ENCODE peak calls at places on chromosome 2, in nine cellular contexts. Y, C, A, F, P, U, I, V and H are unnamed samples.

GRCh38 chr2:71592181-71592711 is 138.9 kb downstream of the DYSF start:
- DNase-seq in Y (no peak), C (no peak), A (peak; percentile 17), F (no peak), P (no peak), U (peak; percentile 42), I (no peak), V (no peak), H (peak; percentile 92)

GRCh38 chr2:74497777-74498499 is 1.5 kb downstream of the LBX2 start:
- DNase-seq in Y (no peak), C (no peak), A (peak; percentile 81), F (no peak), P (no peak), U (no peak), I (no peak), V (no peak), H (no peak)

GRCh38 chr2:39264733-39265132 is 21.0 kb upstream of the CDKL4 start:
- DNase-seq in Y (no peak), C (no peak), A (no peak), F (no peak), P (no peak), U (no peak), I (no peak), V (no peak), H (no peak)

GRCh38 chr2:10971855-10972348 is 60.2 kb downstream of the KCNF1 start:
- DNase-seq in Y (no peak), C (no peak), A (peak; percentile 27), F (no peak), P (no peak), U (no peak), I (no peak), V (no peak), H (no peak)

GRCh38 chr2:100647709-100648108 is 84.9 kb downstream of the PDCL3 start:
- DNase-seq in Y (no peak), C (no peak), A (no peak), F (no peak), P (no peak), U (no peak), I (no peak), V (no peak), H (no peak)

GRCh38 chr2:53208815-53209214 is 558.8 kb upstream of the CHAC2 start:
- DNase-seq in Y (no peak), C (no peak), A (no peak), F (no peak), P (no peak), U (no peak), I (no peak), V (no peak), H (no peak)

GRCh38 chr2:235669983-235670962 is 176.4 kb downstream of the AGAP1 start:
- DNase-seq in Y (peak; percentile 76), C (no peak), A (peak; percentile 77), F (no peak), P (peak; percentile 81), U (peak; percentile 75), I (peak; percentile 32), V (peak; percentile 48), H (no peak)

GRCh38 chr2:227597993-227598392 is 700 bp upstream of the SCYGR2 start:
- DNase-seq in Y (peak; percentile 31), C (no peak), A (peak; percentile 46), F (no peak), P (no peak), U (no peak), I (no peak), V (no peak), H (no peak)

GRCh38 chr2:221606369-221606768 is 34.3 kb upstream of the EPHA4 start:
- DNase-seq in Y (no peak), C (no peak), A (no peak), F (no peak), P (no peak), U (peak; percentile 48), I (no peak), V (no peak), H (no peak)

GRCh38 chr2:138212434-138212833 is 248.2 kb downstream of the HNMT start:
- DNase-seq in Y (no peak), C (no peak), A (no peak), F (no peak), P (no peak), U (no peak), I (no peak), V (no peak), H (no peak)

GRCh38 chr2:42979416-42979869 is 187.1 kb upstream of the HAAO start:
- DNase-seq in Y (no peak), C (no peak), A (no peak), F (no peak), P (no peak), U (no peak), I (no peak), V (no peak), H (no peak)

GRCh38 chr2:15677141-15677911 is 85.7 kb downstream of the DDX1 start:
- DNase-seq in Y (no peak), C (no peak), A (no peak), F (no peak), P (no peak), U (no peak), I (no peak), V (no peak), H (peak; percentile 73)

GRCh38 chr2:167114018-167114417 is 225.7 kb downstream of the XIRP2 start:
- DNase-seq in Y (no peak), C (no peak), A (no peak), F (no peak), P (peak; percentile 71), U (no peak), I (peak; percentile 55), V (no peak), H (no peak)